ENCODE peak calls at places on chromosomes 4 and X, in seven cellular contexts. M is K562, T is prostate gland, G is ovary, D is HCT116, Y is hepatocyte, P is cardiac muscle cell. Z is an unnamed sample.

GRCh38 chr4:83331959-83332358 is 2.7 kb downstream of the HPSE start:
- DNase-seq in G (no peak), M (no peak), T (no peak), Y (no peak), P (no peak), D (no peak), Z (no peak)

GRCh38 chrX:103889216-103889615 is 57.2 kb upstream of the RAB9B start:
- DNase-seq in Y (no peak), G (no peak), T (no peak), D (no peak), M (no peak), P (no peak), Z (no peak)

GRCh38 chr4:154399259-154399974 is 92.2 kb downstream of the DCHS2 start:
- DNase-seq in G (no peak), T (no peak), M (peak), P (peak), D (no peak), Y (peak), Z (no peak)

GRCh38 chr4:121199742-121200561 is 35.8 kb upstream of the TNIP3 start:
- DNase-seq in D (no peak), M (no peak), G (no peak), Y (no peak), P (no peak), T (no peak), Z (no peak)

GRCh38 chr4:56276547-56276946 is 110.7 kb downstream of the AASDH start:
- DNase-seq in D (no peak), Y (no peak), G (no peak), M (no peak), T (no peak), P (no peak), Z (no peak)

GRCh38 chr4:107931775-107932321 is 499 bp downstream of the CYP2U1 start:
- DNase-seq in G (peak), Y (peak), P (no peak), T (peak), D (no peak), M (no peak), Z (no peak)

GRCh38 chr4:60805500-60806313 is 394.4 kb upstream of the ADGRL3 start:
- DNase-seq in D (no peak), M (peak), T (no peak), G (no peak), P (peak), Y (peak), Z (no peak)

GRCh38 chr4:3879681-3880594 is 113.8 kb downstream of the ADRA2C start:
- DNase-seq in G (no peak), M (no peak), D (no peak), Y (peak), P (peak), T (no peak), Z (no peak)

GRCh38 chr4:1842993-1843448 is 12.9 kb downstream of the LETM1 start:
- DNase-seq in D (no peak), G (no peak), M (no peak), Y (no peak), T (no peak), P (no peak), Z (no peak)

GRCh38 chr4:110821186-110821585 is 198.3 kb upstream of the PITX2 start:
- DNase-seq in P (no peak), D (no peak), M (no peak), Y (no peak), G (no peak), T (no peak), Z (no peak)

GRCh38 chr4:18938343-18939109 is 917.0 kb upstream of the LCORL start:
- DNase-seq in Y (no peak), M (no peak), T (no peak), D (no peak), P (no peak), G (no peak), Z (no peak)

GRCh38 chr4:158111241-158111640 is 61.6 kb downstream of the GASK1B start:
- DNase-seq in P (no peak), T (no peak), M (no peak), D (no peak), G (no peak), Y (no peak), Z (no peak)

GRCh38 chr4:159206427-159206871 is 103.6 kb downstream of the RAPGEF2 start:
- DNase-seq in D (no peak), Y (no peak), T (no peak), G (no peak), M (no peak), P (no peak), Z (no peak)

GRCh38 chr4:140976768-140977167 is 156.5 kb downstream of the RNF150 start:
- DNase-seq in T (no peak), Y (no peak), G (no peak), M (no peak), P (no peak), D (no peak), Z (no peak)

GRCh38 chr4:76035799-76036389 is at the start of gene CXCL11:
- DNase-seq in T (no peak), P (no peak), Y (no peak), D (no peak), G (no peak), M (no peak), Z (no peak)

GRCh38 chr4:136863756-136864155 is 668.5 kb downstream of the PCDH18 start:
- DNase-seq in T (no peak), P (no peak), M (no peak), G (no peak), D (peak), Y (no peak), Z (no peak)

GRCh38 chrX:100316987-100317386 is 93.1 kb downstream of the PCDH19 start:
- DNase-seq in D (no peak), P (no peak), Y (no peak), M (no peak), T (no peak), G (no peak), Z (no peak)

GRCh38 chrX:72309297-72310071 is 3.8 kb upstream of the CITED1 start:
- DNase-seq in G (no peak), Y (no peak), M (peak), D (no peak), P (no peak), T (no peak), Z (no peak)

GRCh38 chr4:149765630-149766029 is 50.0 kb downstream of the IQCM start:
- DNase-seq in Y (no peak), D (peak), M (no peak), P (no peak), T (no peak), G (no peak), Z (no peak)

GRCh38 chr4:93786149-93786548 is 42.4 kb upstream of the ATOH1 start:
- DNase-seq in G (no peak), M (no peak), P (no peak), Y (no peak), T (no peak), D (no peak), Z (no peak)

GRCh38 chrX:2588049-2588448 is 87.3 kb upstream of the DHRSX start:
- DNase-seq in M (no peak), Y (no peak), T (no peak), P (no peak), D (no peak), G (no peak), Z (no peak)

GRCh38 chr4:189143255-189143654 is 797.4 kb upstream of the FRG1 start:
- DNase-seq in D (peak), M (no peak), P (no peak), Y (no peak), G (no peak), T (peak), Z (no peak)

GRCh38 chr4:8082517-8083055 is 76.0 kb downstream of the ABLIM2 start:
- DNase-seq in D (no peak), G (no peak), Y (no peak), M (no peak), T (no peak), P (no peak), Z (no peak)

GRCh38 chr4:30821891-30822612 is 101.9 kb downstream of the PCDH7 start:
- DNase-seq in P (no peak), M (no peak), G (no peak), T (no peak), Y (no peak), D (peak), Z (no peak)

GRCh38 chrX:113330416-113330815 is 489.8 kb upstream of the AMOT start:
- DNase-seq in G (no peak), Y (no peak), M (no peak), P (no peak), T (no peak), D (no peak), Z (no peak)

GRCh38 chr4:43776371-43776770 is 672.2 kb downstream of the KCTD8 start:
- DNase-seq in Y (peak), G (no peak), M (no peak), P (no peak), T (no peak), D (no peak), Z (no peak)

GRCh38 chrX:42273387-42273786 is 350.0 kb upstream of the CASK start:
- DNase-seq in T (no peak), Y (no peak), D (no peak), G (no peak), P (no peak), M (no peak), Z (no peak)

GRCh38 chr4:108156391-108156790 is 12.3 kb downstream of the LEF1 start:
- DNase-seq in Y (no peak), M (no peak), T (no peak), D (no peak), G (no peak), P (no peak), Z (no peak)

GRCh38 chrX:41005445-41005992 is 79.7 kb upstream of the USP9X start:
- DNase-seq in G (no peak), D (no peak), P (no peak), Y (no peak), M (no peak), T (no peak), Z (no peak)

GRCh38 chr4:30720656-30721352 is 635 bp downstream of the PCDH7 start:
- DNase-seq in Y (peak), T (no peak), M (no peak), P (peak), G (peak), D (no peak), Z (no peak)

GRCh38 chrX:3124041-3124440 is 82.8 kb downstream of the ARSF start:
- DNase-seq in M (no peak), G (no peak), T (no peak), Y (no peak), P (no peak), D (no peak), Z (no peak)

GRCh38 chrX:30308263-30309138 is 689 bp downstream of the NR0B1 start:
- DNase-seq in Y (peak), D (no peak), G (peak), M (no peak), T (no peak), P (peak), Z (no peak)

GRCh38 chrX:53184836-53185235 is 40.2 kb downstream of the KDM5C start:
- DNase-seq in Y (no peak), D (no peak), M (no peak), P (no peak), T (no peak), G (no peak), Z (no peak)

GRCh38 chr4:55008166-55009056 is 117.0 kb downstream of the KDR start:
- DNase-seq in Y (no peak), G (peak), M (peak), D (no peak), P (peak), T (no peak), Z (no peak)
- TF ChIP-seq CTCF in Y (peak), G (no peak), M (peak), D (peak), P (peak), T (no peak), Z (no peak)

DNA sequence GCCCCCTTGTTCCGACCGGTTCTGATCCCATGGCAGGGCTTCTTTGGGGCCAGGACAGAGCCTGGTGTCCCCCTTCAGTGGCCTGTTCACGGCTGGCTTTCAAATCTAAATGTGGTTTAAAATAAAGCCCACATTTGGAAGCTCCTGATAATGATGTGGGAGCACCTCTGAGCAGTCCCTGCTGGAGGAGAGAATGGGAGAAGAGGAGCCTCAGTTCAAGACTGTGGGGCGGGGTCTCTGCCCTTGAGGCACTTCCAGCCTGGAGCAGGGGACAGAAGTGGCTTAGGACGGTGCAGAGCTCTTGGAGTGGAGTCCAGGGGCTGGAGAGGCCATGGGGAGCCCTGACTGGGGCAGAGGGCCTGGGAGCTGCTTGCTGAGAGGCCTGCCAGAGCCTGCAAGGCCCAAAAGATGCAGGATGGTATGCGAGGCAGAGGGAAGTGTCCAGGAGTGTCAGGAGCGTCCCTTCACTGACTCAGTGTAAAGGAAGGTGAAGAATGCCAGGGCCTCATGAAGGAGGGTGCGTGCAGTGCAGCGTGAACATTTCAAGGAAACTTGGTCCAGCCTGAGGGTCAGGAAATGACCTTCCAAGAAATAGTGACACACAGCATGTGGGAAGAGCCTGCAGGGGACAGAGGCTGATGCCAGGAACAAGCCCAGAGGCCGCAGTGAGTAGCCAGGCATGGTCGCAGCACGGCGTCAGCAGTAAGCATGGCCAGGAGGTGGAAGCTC is 21.1 kb upstream of the TADA2B start:
- DNase-seq in Y (peak), G (no peak), T (no peak), P (no peak), M (no peak), D (no peak), Z (no peak)
- H3K27ac ChIP-seq in Y (peak), G (no peak), T (no peak), P (peak), M (no peak), D (peak), Z (no peak)

DNA sequence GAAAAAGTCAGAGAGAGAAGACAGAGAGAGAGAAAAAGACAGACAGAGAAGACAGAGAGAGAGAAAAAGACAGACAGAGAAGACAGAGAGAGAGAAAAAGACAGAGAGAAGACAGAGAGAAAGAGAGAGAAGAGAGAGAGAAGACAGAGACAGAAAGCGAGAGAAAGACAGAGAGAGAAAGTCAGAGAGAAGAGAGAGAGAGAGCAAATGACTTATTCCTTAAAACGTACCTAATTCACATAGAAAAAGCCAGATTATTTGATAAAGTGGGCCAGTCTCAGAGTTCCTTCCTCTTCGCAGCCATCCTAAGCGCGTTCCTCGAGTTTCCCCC is 7.4 kb upstream of the SHOX start:
- DNase-seq in Y (no peak), D (no peak), T (no peak), M (no peak), P (no peak), G (no peak), Z (no peak)
- H3K4me3 ChIP-seq in Y (no peak), D (no peak), T (no peak), M (no peak), P (no peak), G (no peak), Z (no peak)

DNA sequence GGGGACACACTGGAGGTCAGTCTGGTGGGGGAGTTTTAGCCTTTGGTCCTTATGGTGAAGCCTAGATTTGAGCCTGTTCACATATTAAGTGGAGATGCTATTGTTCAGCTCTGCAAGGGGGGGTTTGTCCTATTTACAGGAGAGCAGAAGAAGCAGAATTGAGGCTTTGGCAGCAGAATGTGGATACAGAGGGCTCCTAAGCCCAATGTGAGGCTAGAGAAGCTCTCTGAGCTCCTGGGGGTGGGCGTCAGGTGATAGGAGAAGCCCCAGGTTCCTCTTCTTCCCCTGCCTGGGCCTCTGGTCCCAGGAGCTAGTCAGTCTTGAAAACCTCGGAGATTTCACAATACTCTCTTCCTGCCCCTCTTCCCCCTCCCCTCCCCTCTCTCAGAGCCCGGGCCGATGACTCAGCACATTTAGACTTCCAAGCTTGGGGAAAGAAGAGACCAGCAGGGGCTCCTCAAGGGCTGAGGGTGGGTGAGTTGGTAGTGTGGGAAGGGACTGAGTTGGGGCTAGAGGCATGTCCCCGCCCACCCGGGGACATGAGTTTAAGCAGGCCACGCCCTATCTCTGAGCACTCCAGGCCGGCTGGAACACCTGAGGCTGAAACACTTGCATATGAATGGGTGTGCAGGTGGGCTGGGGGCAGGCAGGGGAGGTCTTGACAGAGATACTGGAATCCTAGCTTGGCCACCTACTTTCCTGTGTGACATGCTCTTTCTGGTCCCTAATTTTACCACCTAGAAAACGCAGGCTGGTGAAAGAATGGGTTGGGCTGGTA is 3.4 kb downstream of the TFE3 start:
- DNase-seq in D (peak), G (peak), Y (peak), P (peak), T (peak), M (peak), Z (peak)
- TF ChIP-seq CTCF in D (no peak), G (no peak), Y (no peak), P (peak), T (no peak), M (peak), Z (no peak)

GRCh38 chr4:186915816-186916215 is 192.2 kb upstream of the FAT1 start:
- DNase-seq in P (no peak), T (no peak), G (no peak), D (no peak), M (no peak), Y (no peak), Z (no peak)

GRCh38 chr4:186919340-186919739 is 195.7 kb upstream of the FAT1 start:
- DNase-seq in T (no peak), G (no peak), M (no peak), Y (no peak), D (no peak), P (no peak), Z (no peak)

GRCh38 chr4:186924723-186925122 is 201.1 kb upstream of the FAT1 start:
- DNase-seq in D (no peak), Y (no peak), T (no peak), M (no peak), G (no peak), P (no peak), Z (no peak)

GRCh38 chr4:186918466-186918865 is 194.8 kb upstream of the FAT1 start:
- DNase-seq in G (no peak), M (no peak), Y (no peak), P (no peak), T (no peak), D (no peak), Z (no peak)

DNA sequence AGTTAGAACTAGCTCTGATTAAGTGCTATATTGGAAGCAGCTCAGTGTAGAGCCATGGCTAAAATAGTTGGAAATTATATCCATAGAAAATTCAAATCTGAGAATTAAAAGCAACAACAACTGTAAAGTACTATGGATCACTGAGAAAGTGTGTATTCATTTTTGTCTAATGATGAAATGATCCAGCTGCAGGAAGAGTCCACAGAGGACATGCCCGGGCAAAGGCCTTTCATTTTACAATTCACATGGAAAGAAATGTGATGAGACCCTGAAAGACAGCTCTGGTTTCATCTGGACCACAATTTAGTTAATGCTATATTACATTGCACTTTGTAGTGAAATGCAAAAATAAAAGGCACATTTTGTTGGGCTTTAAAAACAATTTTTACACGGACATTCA is 196.8 kb upstream of the FAT1 start:
- DNase-seq in Y (no peak), G (no peak), D (no peak), P (no peak), M (no peak), T (no peak), Z (no peak)
- H3K27ac ChIP-seq in Y (peak), G (no peak), D (no peak), P (no peak), M (no peak), T (no peak), Z (no peak)

GRCh38 chr4:102663073-102663472 is 97.7 kb downstream of the MANBA start:
- DNase-seq in T (no peak), G (no peak), M (no peak), D (no peak), Y (no peak), P (no peak), Z (no peak)
- H3K4me3 ChIP-seq in T (no peak), G (no peak), M (no peak), D (no peak), Y (no peak), P (no peak), Z (no peak)

GRCh38 chr4:10442976-10443375 is 14.2 kb downstream of the ZNF518B start:
- DNase-seq in Y (no peak), P (no peak), T (no peak), M (peak), D (no peak), G (no peak), Z (no peak)

GRCh38 chr4:10437735-10438134 is 19.5 kb downstream of the ZNF518B start:
- DNase-seq in T (no peak), D (no peak), G (no peak), P (peak), M (no peak), Y (no peak), Z (no peak)

GRCh38 chr4:10438924-10439323 is 18.3 kb downstream of the ZNF518B start:
- DNase-seq in D (no peak), T (no peak), M (no peak), Y (no peak), G (no peak), P (no peak), Z (no peak)

GRCh38 chr4:10441512-10441911 is 15.7 kb downstream of the ZNF518B start:
- DNase-seq in G (no peak), Y (no peak), M (peak), P (no peak), D (no peak), T (no peak), Z (no peak)
- TF ChIP-seq CTCF in G (no peak), Y (no peak), M (no peak), P (no peak), D (no peak), T (no peak), Z (no peak)

Z was measured in esophagus muscularis mucosa.